ENCODE peak calls at places on chromosomes 16 and 17, in four cellular contexts. G is H1, Z is HepG2, J is GM12878. E is an unnamed sample.

GRCh38 chr16:11165894-11166665 is 89.9 kb downstream of the SOCS1 start:
- DNase-seq in G (no peak), Z (no peak), J (no peak), E (no peak)

GRCh38 chr17:83062011-83062817 is 17.2 kb upstream of the METRNL start:
- DNase-seq in Z (no peak), G (no peak), J (no peak), E (no peak)

GRCh38 chr16:53007095-53007494 is 45.6 kb downstream of the CHD9NB start:
- DNase-seq in Z (no peak), J (no peak), G (no peak), E (no peak)

GRCh38 chr16:52629296-52629695 is 82.4 kb upstream of the TOX3 start:
- DNase-seq in Z (no peak), G (no peak), J (no peak), E (no peak)

GRCh38 chr16:13095061-13095460 is 193.7 kb downstream of the SHISA9 start:
- DNase-seq in G (no peak), Z (no peak), J (no peak), E (no peak)

GRCh38 chr16:73013974-73014373 is 34.0 kb downstream of the ZFHX3 start:
- DNase-seq in Z (no peak), G (no peak), J (no peak), E (no peak)

GRCh38 chr16:14418795-14419225 is 211.2 kb downstream of the PARN start:
- DNase-seq in G (no peak), J (no peak), Z (no peak), E (no peak)

GRCh38 chr16:84891149-84891795 is 71.5 kb downstream of the CRISPLD2 start:
- DNase-seq in J (no peak), Z (no peak), G (no peak), E (no peak)

GRCh38 chr16:10514369-10515055 is 65.9 kb downstream of the EMP2 start:
- DNase-seq in G (no peak), J (no peak), Z (peak), E (peak)

GRCh38 chr17:79575229-79575628 is 35.6 kb downstream of the RBFOX3 start:
- DNase-seq in J (no peak), G (no peak), Z (no peak), E (no peak)

GRCh38 chr16:50152807-50153647 is at the start of gene TENT4B:
- DNase-seq in Z (peak), J (peak), G (peak), E (peak)

GRCh38 chr16:13939821-13940220 is 19.9 kb downstream of the ERCC4 start:
- DNase-seq in Z (no peak), J (no peak), G (no peak), E (no peak)

GRCh38 chr17:28982191-28982793 is 23.5 kb downstream of the SEZ6 start:
- DNase-seq in Z (peak), J (peak), G (no peak), E (peak)

GRCh38 chr17:73142763-73143395 is 21.9 kb upstream of the SSTR2 start:
- DNase-seq in G (no peak), Z (no peak), J (no peak), E (no peak)

GRCh38 chr16:68049448-68049847 is 26.4 kb downstream of the DUS2 start:
- DNase-seq in G (no peak), Z (no peak), J (no peak), E (no peak)

GRCh38 chr17:29560306-29560705 is 6.5 kb downstream of the ABHD15 start:
- DNase-seq in Z (no peak), G (no peak), J (no peak), E (no peak)

GRCh38 chr17:4317648-4318047 is 48.8 kb downstream of the UBE2G1 start:
- DNase-seq in G (no peak), Z (no peak), J (no peak), E (no peak)

GRCh38 chr17:29379084-29379811 is 10.9 kb upstream of the TAOK1 start:
- DNase-seq in G (no peak), J (no peak), Z (no peak), E (peak)

GRCh38 chr16:28975158-28975603 is 603 bp downstream of the SPNS1 start:
- DNase-seq in Z (no peak), G (no peak), J (no peak), E (no peak)

GRCh38 chr16:4175849-4176248 is 59.6 kb upstream of the ADCY9 start:
- DNase-seq in G (no peak), Z (no peak), J (no peak), E (no peak)

GRCh38 chr17:37648555-37648954 is 5.3 kb upstream of the DDX52 start:
- DNase-seq in G (no peak), Z (no peak), J (no peak), E (no peak)

GRCh38 chr17:10091051-10091450 is 107.4 kb downstream of the GAS7 start:
- DNase-seq in Z (no peak), G (no peak), J (no peak), E (no peak)

GRCh38 chr17:75319818-75320691 is 30.8 kb upstream of the SLC25A19 start:
- DNase-seq in J (no peak), Z (no peak), G (no peak), E (no peak)

GRCh38 chr17:72974605-72975232 is 117.8 kb downstream of the SLC39A11 start:
- DNase-seq in G (no peak), Z (peak), J (no peak), E (no peak)

GRCh38 chr16:89201467-89202377 is 1.4 kb upstream of the SLC22A31 start:
- DNase-seq in G (peak), Z (peak), J (no peak), E (peak)

GRCh38 chr16:20904507-20905079 is 4.0 kb downstream of the LYRM1 start:
- DNase-seq in J (peak), G (no peak), Z (peak), E (peak)

GRCh38 chr16:90031931-90032663 is 12.8 kb upstream of the DBNDD1 start:
- DNase-seq in G (no peak), Z (no peak), J (no peak), E (no peak)

DNA sequence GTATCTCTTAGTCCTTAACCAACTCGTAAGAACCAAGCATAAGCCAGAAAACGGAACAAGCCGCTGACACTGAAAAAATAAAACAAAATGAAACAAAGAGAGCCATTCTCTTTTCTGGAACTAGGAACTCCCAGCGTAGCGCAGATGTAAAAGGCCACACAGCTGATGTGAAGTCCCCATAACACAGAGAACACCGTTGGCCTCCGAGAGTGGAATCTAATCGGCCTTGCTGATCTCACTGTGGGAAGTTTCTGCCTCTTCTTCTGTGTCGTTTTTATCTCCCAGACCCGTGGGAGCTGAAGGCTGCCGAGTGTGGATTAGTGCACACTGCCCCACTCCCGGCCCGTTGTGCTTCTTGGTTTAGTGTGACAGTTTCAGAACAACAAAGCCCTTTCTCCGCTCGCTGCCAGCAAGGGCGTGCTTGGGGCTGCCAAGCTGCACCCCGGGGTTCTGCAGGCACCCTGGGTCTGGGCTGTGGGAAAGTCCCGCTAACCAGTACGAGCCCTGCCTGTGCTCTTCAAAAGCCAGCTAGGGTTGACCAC is 21.7 kb downstream of the TTYH2 start:
- DNase-seq in J (peak), Z (no peak), G (no peak), E (no peak)
- TF ChIP-seq JUND in J (no peak), Z (no peak), G (no peak), E (no peak)

GRCh38 chr17:22703786-22704441 is 1011.6 kb downstream of the KCNJ18 start:
- DNase-seq in G (no peak), Z (no peak), J (no peak), E (peak)
- TF ChIP-seq JUND in G (no peak), Z (no peak), J (no peak), E (no peak)

GRCh38 chr17:17507465-17508011 is 11.3 kb upstream of the RASD1 start:
- DNase-seq in J (no peak), G (no peak), Z (no peak), E (no peak)
- TF ChIP-seq JUND in J (no peak), G (no peak), Z (no peak), E (no peak)

GRCh38 chr17:57832711-57833596 is 16.9 kb downstream of the MRPS23 start:
- DNase-seq in G (peak), Z (peak), J (no peak), E (peak)
- TF ChIP-seq JUND in G (no peak), Z (no peak), J (no peak), E (no peak)

GRCh38 chr16:76574651-76575050 is 297.4 kb downstream of the CNTNAP4 start:
- DNase-seq in Z (peak), G (no peak), J (no peak), E (no peak)

GRCh38 chr16:76577003-76577402 is 299.8 kb downstream of the CNTNAP4 start:
- DNase-seq in G (no peak), Z (no peak), J (peak), E (no peak)

GRCh38 chr16:76583466-76583865 is 306.3 kb downstream of the CNTNAP4 start:
- DNase-seq in J (no peak), Z (no peak), G (no peak), E (no peak)

GRCh38 chr16:76583995-76584394 is 306.8 kb downstream of the CNTNAP4 start:
- DNase-seq in G (no peak), Z (no peak), J (no peak), E (no peak)

DNA sequence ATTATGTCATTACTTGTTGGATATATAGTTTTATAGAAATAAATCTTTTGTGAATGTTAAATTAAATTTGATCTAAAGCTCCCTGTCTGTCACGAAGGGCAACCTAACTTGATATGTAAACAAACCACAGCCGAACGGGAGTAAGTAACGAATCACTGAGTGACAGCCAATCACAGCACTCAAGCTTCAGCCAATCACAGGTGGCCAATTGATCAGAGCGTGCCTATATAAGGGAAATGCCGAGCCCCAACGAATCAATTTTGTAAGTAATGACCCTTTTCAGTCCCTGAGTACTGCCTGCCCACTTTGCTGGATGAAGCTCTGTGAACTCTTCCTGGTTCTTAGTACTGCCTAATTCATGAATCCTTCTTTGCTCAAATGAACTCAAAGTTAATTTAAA is 302.1 kb downstream of the CNTNAP4 start:
- DNase-seq in Z (no peak), G (no peak), J (no peak), E (no peak)
- TF ChIP-seq JUND in Z (no peak), G (no peak), J (no peak), E (no peak)

GRCh38 chr17:66944365-66945203 is 19.9 kb upstream of the CACNG4 start:
- DNase-seq in Z (no peak), J (no peak), G (no peak), E (peak)
- TF ChIP-seq JUND in Z (no peak), J (no peak), G (no peak), E (no peak)

E was measured in T47D.